ENCODE peak calls at places on chromosomes 3 and 15, in seven cellular contexts. One of them, this sample, is unnamed.
A peak's percentile ranks its signal among the peaks of the same experiment; 100 is the strongest.

GRCh38 chr15:74318376-74319137 is 48.9 kb downstream of the CYP11A1 start:
- DNase-seq in H1: no peak
- DNase-seq in HepG2: no peak
- DNase-seq in K562: no peak
- DNase-seq in HCT116: no peak
- DNase-seq in SK-N-SH: no peak
- DNase-seq in GM12878: no peak
- DNase-seq in this sample: no peak

GRCh38 chr3:45026957-45027356 is 854 bp downstream of the CLEC3B start:
- DNase-seq in H1: no peak
- DNase-seq in HepG2: peak; percentile 4
- DNase-seq in K562: no peak
- DNase-seq in HCT116: no peak
- DNase-seq in GM12878: no peak
- DNase-seq in SK-N-SH: no peak
- DNase-seq in this sample: no peak

GRCh38 chr3:159458010-159458409 is 530.6 kb upstream of the IL12A start:
- DNase-seq in HepG2: no peak
- DNase-seq in HCT116: no peak
- DNase-seq in H1: no peak
- DNase-seq in SK-N-SH: no peak
- DNase-seq in K562: no peak
- DNase-seq in GM12878: no peak
- DNase-seq in this sample: peak; percentile 28

GRCh38 chr15:66007663-66008262 is 138.5 kb downstream of the RAB11A start:
- DNase-seq in GM12878: peak; percentile 9
- DNase-seq in K562: no peak
- DNase-seq in H1: no peak
- DNase-seq in HCT116: no peak
- DNase-seq in SK-N-SH: no peak
- DNase-seq in HepG2: no peak
- DNase-seq in this sample: no peak

GRCh38 chr3:21390136-21390535 is 360.9 kb downstream of the ZNF385D start:
- DNase-seq in HepG2: no peak
- DNase-seq in GM12878: no peak
- DNase-seq in SK-N-SH: no peak
- DNase-seq in H1: no peak
- DNase-seq in HCT116: no peak
- DNase-seq in K562: no peak
- DNase-seq in this sample: no peak

GRCh38 chr3:64827391-64827790 is 139.6 kb upstream of the ADAMTS9 start:
- DNase-seq in H1: no peak
- DNase-seq in K562: no peak
- DNase-seq in GM12878: no peak
- DNase-seq in SK-N-SH: no peak
- DNase-seq in HCT116: no peak
- DNase-seq in HepG2: no peak
- DNase-seq in this sample: no peak

GRCh38 chr15:45910671-45911070 is 275.8 kb downstream of the SQOR start:
- DNase-seq in SK-N-SH: no peak
- DNase-seq in GM12878: no peak
- DNase-seq in H1: no peak
- DNase-seq in HCT116: no peak
- DNase-seq in HepG2: no peak
- DNase-seq in K562: no peak
- DNase-seq in this sample: no peak

GRCh38 chr15:78977091-78977571 is 32.3 kb upstream of the CTSH start:
- DNase-seq in HepG2: no peak
- DNase-seq in GM12878: peak; percentile 91
- DNase-seq in K562: no peak
- DNase-seq in SK-N-SH: no peak
- DNase-seq in H1: no peak
- DNase-seq in HCT116: no peak
- DNase-seq in this sample: no peak

GRCh38 chr15:26888761-26889160 is 21.9 kb downstream of the GABRA5 start:
- DNase-seq in GM12878: no peak
- DNase-seq in H1: no peak
- DNase-seq in SK-N-SH: peak; percentile 38
- DNase-seq in HCT116: no peak
- DNase-seq in K562: no peak
- DNase-seq in HepG2: peak; percentile 14
- DNase-seq in this sample: no peak

GRCh38 chr3:138325990-138326389 is 3.7 kb downstream of the NME9 start:
- DNase-seq in HCT116: no peak
- DNase-seq in SK-N-SH: no peak
- DNase-seq in HepG2: no peak
- DNase-seq in GM12878: no peak
- DNase-seq in K562: no peak
- DNase-seq in H1: no peak
- DNase-seq in this sample: no peak

GRCh38 chr3:127669541-127670228 is 3.1 kb upstream of the ABTB1 start:
- DNase-seq in HepG2: no peak
- DNase-seq in K562: no peak
- DNase-seq in H1: no peak
- DNase-seq in SK-N-SH: no peak
- DNase-seq in HCT116: no peak
- DNase-seq in GM12878: no peak
- DNase-seq in this sample: no peak

GRCh38 chr15:50059883-50060282 is 59.1 kb downstream of the ATP8B4 start:
- DNase-seq in HepG2: no peak
- DNase-seq in HCT116: no peak
- DNase-seq in K562: no peak
- DNase-seq in SK-N-SH: no peak
- DNase-seq in GM12878: no peak
- DNase-seq in H1: no peak
- DNase-seq in this sample: no peak

GRCh38 chr15:94164202-94164807 is 67.1 kb upstream of the MCTP2 start:
- DNase-seq in HCT116: peak; percentile 48
- DNase-seq in SK-N-SH: peak; percentile 60
- DNase-seq in HepG2: peak; percentile 53
- DNase-seq in H1: peak; percentile 31
- DNase-seq in GM12878: no peak
- DNase-seq in K562: peak; percentile 38
- DNase-seq in this sample: peak; percentile 4

GRCh38 chr3:148643389-148643840 is 54.3 kb upstream of the AGTR1 start:
- DNase-seq in GM12878: no peak
- DNase-seq in HCT116: no peak
- DNase-seq in HepG2: no peak
- DNase-seq in SK-N-SH: no peak
- DNase-seq in H1: no peak
- DNase-seq in K562: no peak
- DNase-seq in this sample: no peak

GRCh38 chr3:143000525-143000924 is 845 bp upstream of the U2SURP start:
- DNase-seq in GM12878: no peak
- DNase-seq in H1: no peak
- DNase-seq in HepG2: peak; percentile 25
- DNase-seq in SK-N-SH: peak; percentile 26
- DNase-seq in HCT116: no peak
- DNase-seq in K562: peak; percentile 42
- DNase-seq in this sample: no peak

GRCh38 chr3:127822166-127822835 is at the start of gene MGLL:
- DNase-seq in SK-N-SH: peak; percentile 78
- DNase-seq in HCT116: no peak
- DNase-seq in K562: no peak
- DNase-seq in GM12878: no peak
- DNase-seq in H1: no peak
- DNase-seq in HepG2: no peak
- DNase-seq in this sample: no peak

GRCh38 chr3:114850913-114851312 is 296.2 kb downstream of the ZBTB20 start:
- DNase-seq in GM12878: no peak
- DNase-seq in HepG2: no peak
- DNase-seq in SK-N-SH: no peak
- DNase-seq in H1: no peak
- DNase-seq in K562: no peak
- DNase-seq in HCT116: no peak
- DNase-seq in this sample: no peak

GRCh38 chr15:101675796-101676582 is 23.8 kb upstream of the TM2D3 start:
- DNase-seq in GM12878: no peak
- DNase-seq in SK-N-SH: no peak
- DNase-seq in HCT116: no peak
- DNase-seq in HepG2: no peak
- DNase-seq in K562: no peak
- DNase-seq in H1: no peak
- DNase-seq in this sample: no peak

GRCh38 chr3:188860147-188860546 is 311.6 kb upstream of the TPRG1 start:
- DNase-seq in H1: no peak
- DNase-seq in HCT116: no peak
- DNase-seq in GM12878: no peak
- DNase-seq in SK-N-SH: no peak
- DNase-seq in K562: no peak
- DNase-seq in HepG2: no peak
- DNase-seq in this sample: no peak

GRCh38 chr3:101721650-101721917 is 2.8 kb upstream of the CEP97 start:
- DNase-seq in H1: no peak
- DNase-seq in GM12878: no peak
- DNase-seq in K562: no peak
- DNase-seq in SK-N-SH: no peak
- DNase-seq in HepG2: no peak
- DNase-seq in HCT116: no peak
- DNase-seq in this sample: no peak

GRCh38 chr15:65275728-65276126 is 11.0 kb downstream of the PARP16 start:
- DNase-seq in GM12878: no peak
- DNase-seq in HepG2: peak; percentile 74
- DNase-seq in HCT116: no peak
- DNase-seq in SK-N-SH: no peak
- DNase-seq in K562: peak; percentile 48
- DNase-seq in H1: no peak
- DNase-seq in this sample: no peak

GRCh38 chr3:173988912-173989311 is 591.4 kb downstream of the NLGN1 start:
- DNase-seq in HCT116: no peak
- DNase-seq in SK-N-SH: no peak
- DNase-seq in GM12878: no peak
- DNase-seq in HepG2: no peak
- DNase-seq in H1: no peak
- DNase-seq in K562: no peak
- DNase-seq in this sample: no peak

GRCh38 chr15:27774638-27775037 is 324.5 kb downstream of the OCA2 start:
- DNase-seq in K562: no peak
- DNase-seq in HepG2: no peak
- DNase-seq in H1: no peak
- DNase-seq in HCT116: no peak
- DNase-seq in SK-N-SH: no peak
- DNase-seq in GM12878: no peak
- DNase-seq in this sample: no peak

GRCh38 chr3:136750209-136750921 is 1.8 kb downstream of the STAG1 start:
- DNase-seq in SK-N-SH: no peak
- DNase-seq in GM12878: no peak
- DNase-seq in HepG2: peak; percentile 9
- DNase-seq in K562: peak; percentile 53
- DNase-seq in H1: no peak
- DNase-seq in HCT116: no peak
- DNase-seq in this sample: peak; percentile 31

GRCh38 chr3:176663376-176663775 is 533.9 kb downstream of the TBL1XR1 start:
- DNase-seq in HepG2: no peak
- DNase-seq in K562: no peak
- DNase-seq in HCT116: no peak
- DNase-seq in SK-N-SH: no peak
- DNase-seq in H1: no peak
- DNase-seq in GM12878: no peak
- DNase-seq in this sample: no peak

GRCh38 chr3:176661432-176661964 is 535.8 kb downstream of the TBL1XR1 start:
- DNase-seq in HepG2: no peak
- DNase-seq in SK-N-SH: no peak
- DNase-seq in H1: no peak
- DNase-seq in K562: peak; percentile 84
- DNase-seq in HCT116: no peak
- DNase-seq in GM12878: no peak
- DNase-seq in this sample: no peak

GRCh38 chr3:176663819-176664218 is 533.5 kb downstream of the TBL1XR1 start:
- DNase-seq in SK-N-SH: peak; percentile 29
- DNase-seq in HepG2: peak; percentile 36
- DNase-seq in GM12878: no peak
- DNase-seq in HCT116: peak; percentile 33
- DNase-seq in H1: no peak
- DNase-seq in K562: peak; percentile 67
- DNase-seq in this sample: peak; percentile 43
- TF ChIP-seq JUND in SK-N-SH: no peak
- TF ChIP-seq JUND in HepG2: no peak
- TF ChIP-seq JUND in GM12878: no peak
- TF ChIP-seq JUND in HCT116: no peak
- TF ChIP-seq JUND in H1: no peak
- TF ChIP-seq JUND in K562: no peak
- TF ChIP-seq JUND in this sample: no peak

GRCh38 chr3:8069981-8070380 is 431.6 kb upstream of the LMCD1 start:
- DNase-seq in SK-N-SH: no peak
- DNase-seq in HepG2: no peak
- DNase-seq in K562: no peak
- DNase-seq in HCT116: no peak
- DNase-seq in H1: no peak
- DNase-seq in GM12878: no peak
- DNase-seq in this sample: no peak
- TF ChIP-seq JUND in SK-N-SH: no peak
- TF ChIP-seq JUND in HepG2: no peak
- TF ChIP-seq JUND in K562: no peak
- TF ChIP-seq JUND in HCT116: no peak
- TF ChIP-seq JUND in H1: no peak
- TF ChIP-seq JUND in GM12878: no peak
- TF ChIP-seq JUND in this sample: no peak

DNA sequence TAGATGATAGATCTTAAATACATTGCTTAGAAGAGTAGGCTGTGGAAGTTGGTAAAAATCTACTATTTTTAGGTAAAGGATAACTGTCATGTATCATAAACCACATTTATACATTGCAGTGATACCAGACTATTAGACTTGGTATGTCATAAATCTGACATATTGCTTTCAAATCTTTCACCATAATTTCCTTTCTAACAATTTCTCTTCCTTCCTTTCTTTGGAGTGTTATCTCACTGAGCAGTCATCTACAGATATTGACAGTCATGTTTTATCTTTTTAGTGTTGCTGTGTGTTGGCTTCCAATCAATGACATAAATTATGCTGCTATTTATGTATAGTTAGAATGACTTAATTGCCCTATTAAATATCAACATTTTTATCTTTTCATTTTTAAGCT is 588.7 kb downstream of the TUSC7 start:
- DNase-seq in K562: no peak
- DNase-seq in H1: no peak
- DNase-seq in HCT116: no peak
- DNase-seq in HepG2: no peak
- DNase-seq in GM12878: no peak
- DNase-seq in SK-N-SH: no peak
- DNase-seq in this sample: no peak
- TF ChIP-seq JUND in K562: no peak
- TF ChIP-seq JUND in H1: no peak
- TF ChIP-seq JUND in HCT116: no peak
- TF ChIP-seq JUND in HepG2: no peak
- TF ChIP-seq JUND in GM12878: no peak
- TF ChIP-seq JUND in SK-N-SH: no peak
- TF ChIP-seq JUND in this sample: no peak

DNA sequence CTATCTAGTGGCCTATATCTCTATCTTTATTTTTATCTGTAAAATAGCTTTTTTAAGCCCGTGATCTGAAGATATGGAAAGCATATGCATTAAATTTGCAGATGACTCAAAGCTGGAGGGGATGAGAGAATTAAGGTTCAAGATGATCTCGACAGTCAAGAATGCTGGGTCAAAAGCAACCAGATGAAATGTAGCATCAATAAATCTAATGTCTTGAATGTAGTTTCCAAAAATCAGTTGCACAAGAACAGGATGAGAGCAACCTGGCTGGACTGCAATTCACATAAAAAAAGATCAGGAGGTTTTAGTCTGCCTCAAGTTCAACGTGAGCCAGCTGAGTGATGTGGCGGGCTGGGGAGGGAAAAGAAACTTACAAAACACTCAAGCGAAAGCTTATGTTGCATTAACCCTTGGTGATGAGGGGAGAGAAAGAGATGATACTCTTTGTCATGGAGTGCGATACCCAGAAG is 221.3 kb upstream of the TLE3 start:
- DNase-seq in GM12878: no peak
- DNase-seq in HepG2: no peak
- DNase-seq in SK-N-SH: no peak
- DNase-seq in K562: no peak
- DNase-seq in HCT116: no peak
- DNase-seq in H1: no peak
- DNase-seq in this sample: no peak
- TF ChIP-seq JUND in GM12878: no peak
- TF ChIP-seq JUND in HepG2: no peak
- TF ChIP-seq JUND in SK-N-SH: peak; percentile 98
- TF ChIP-seq JUND in K562: no peak
- TF ChIP-seq JUND in HCT116: no peak
- TF ChIP-seq JUND in H1: no peak
- TF ChIP-seq JUND in this sample: no peak

This sample was measured in T47D.